ENCODE peak calls at places on chromosomes 13 and 19, in five cellular contexts. One of them, this sample, is unnamed.

GRCh38 chr13:42592915-42593718 is 19.2 kb downstream of the TNFSF11 start:
- DNase-seq in heart right ventricle: no peak
- DNase-seq in stimulated activated CD4-positive, alpha-beta T cell treated with anti-CD3 and anti-CD28 coated beads, TNF-alpha, amount 100 ng/mL, for 24 hours: no peak
- DNase-seq in osteocyte: no peak
- DNase-seq in progenitor cell of endocrine pancreas: no peak
- DNase-seq in this sample: no peak

GRCh38 chr19:9586764-9587163 is 2.5 kb upstream of the ZNF121 start:
- DNase-seq in heart right ventricle: peak; percentile 37
- DNase-seq in stimulated activated CD4-positive, alpha-beta T cell treated with anti-CD3 and anti-CD28 coated beads, TNF-alpha, amount 100 ng/mL, for 24 hours: peak; percentile 45
- DNase-seq in osteocyte: peak; percentile 86
- DNase-seq in progenitor cell of endocrine pancreas: peak; percentile 41
- DNase-seq in this sample: peak; percentile 53

GRCh38 chr19:18735752-18736151 is 52.3 kb downstream of the CRTC1 start:
- DNase-seq in heart right ventricle: no peak
- DNase-seq in stimulated activated CD4-positive, alpha-beta T cell treated with anti-CD3 and anti-CD28 coated beads, TNF-alpha, amount 100 ng/mL, for 24 hours: no peak
- DNase-seq in osteocyte: no peak
- DNase-seq in progenitor cell of endocrine pancreas: no peak
- DNase-seq in this sample: no peak

GRCh38 chr13:40345654-40346372 is 320.6 kb downstream of the FOXO1 start:
- DNase-seq in heart right ventricle: no peak
- DNase-seq in stimulated activated CD4-positive, alpha-beta T cell treated with anti-CD3 and anti-CD28 coated beads, TNF-alpha, amount 100 ng/mL, for 24 hours: no peak
- DNase-seq in osteocyte: no peak
- DNase-seq in progenitor cell of endocrine pancreas: no peak
- DNase-seq in this sample: no peak

GRCh38 chr13:51681037-51681678 is 96.9 kb downstream of the WDFY2 start:
- DNase-seq in heart right ventricle: no peak
- DNase-seq in stimulated activated CD4-positive, alpha-beta T cell treated with anti-CD3 and anti-CD28 coated beads, TNF-alpha, amount 100 ng/mL, for 24 hours: no peak
- DNase-seq in osteocyte: no peak
- DNase-seq in progenitor cell of endocrine pancreas: no peak
- DNase-seq in this sample: peak; percentile 81

GRCh38 chr13:74771964-74772363 is 637.8 kb upstream of the KLF12 start:
- DNase-seq in heart right ventricle: no peak
- DNase-seq in stimulated activated CD4-positive, alpha-beta T cell treated with anti-CD3 and anti-CD28 coated beads, TNF-alpha, amount 100 ng/mL, for 24 hours: no peak
- DNase-seq in osteocyte: no peak
- DNase-seq in progenitor cell of endocrine pancreas: no peak
- DNase-seq in this sample: peak; percentile 92

GRCh38 chr13:49165798-49166752 is 54.1 kb upstream of the MLNR start:
- DNase-seq in heart right ventricle: no peak
- DNase-seq in stimulated activated CD4-positive, alpha-beta T cell treated with anti-CD3 and anti-CD28 coated beads, TNF-alpha, amount 100 ng/mL, for 24 hours: no peak
- DNase-seq in osteocyte: no peak
- DNase-seq in progenitor cell of endocrine pancreas: no peak
- DNase-seq in this sample: no peak

GRCh38 chr13:101730420-101731000 is 278.0 kb downstream of the ITGBL1 start:
- DNase-seq in heart right ventricle: no peak
- DNase-seq in stimulated activated CD4-positive, alpha-beta T cell treated with anti-CD3 and anti-CD28 coated beads, TNF-alpha, amount 100 ng/mL, for 24 hours: no peak
- DNase-seq in osteocyte: no peak
- DNase-seq in progenitor cell of endocrine pancreas: no peak
- DNase-seq in this sample: peak; percentile 29

GRCh38 chr19:58279042-58279924 is 528 bp downstream of the ZNF8 start:
- DNase-seq in heart right ventricle: peak; percentile 82
- DNase-seq in stimulated activated CD4-positive, alpha-beta T cell treated with anti-CD3 and anti-CD28 coated beads, TNF-alpha, amount 100 ng/mL, for 24 hours: peak; percentile 14
- DNase-seq in osteocyte: peak; percentile 89
- DNase-seq in progenitor cell of endocrine pancreas: peak; percentile 58
- DNase-seq in this sample: peak; percentile 52